ENCODE peak calls at places on chromosomes 1 and 21, in seven cellular contexts. P is cardiac muscle cell, C is endodermal cell, N is PC-3, L is AG04450, U is left ventricle myocardium inferior, B is transverse colon. E is an unnamed sample.

GRCh38 chr1:156898151-156898550 is 4.6 kb downstream of the PEAR1 start:
- DNase-seq in B (no peak), N (peak), U (peak), L (peak), P (no peak), C (peak), E (no peak)

GRCh38 chr1:117017648-117018047 is 16.1 kb downstream of the CD101 start:
- DNase-seq in P (no peak), U (peak), B (no peak), C (no peak), N (no peak), L (no peak), E (no peak)

GRCh38 chr1:87084247-87084836 is 169.9 kb downstream of the HS2ST1 start:
- DNase-seq in U (no peak), C (no peak), B (no peak), L (no peak), N (peak), P (peak), E (no peak)

GRCh38 chr1:182069028-182069466 is 7.5 kb upstream of the ZNF648 start:
- DNase-seq in L (no peak), P (peak), U (peak), C (peak), B (peak), N (peak), E (no peak)

GRCh38 chr1:170885551-170885950 is 49.8 kb upstream of the MROH9 start:
- DNase-seq in B (no peak), U (no peak), N (no peak), C (no peak), L (no peak), P (no peak), E (no peak)

GRCh38 chr1:114189398-114189797 is 35.7 kb upstream of the SYT6 start:
- DNase-seq in L (no peak), N (no peak), C (no peak), U (no peak), B (no peak), P (no peak), E (no peak)

GRCh38 chr1:224149733-224150132 is 33.3 kb upstream of the DEGS1 start:
- DNase-seq in U (no peak), N (peak), P (no peak), C (no peak), B (no peak), L (no peak), E (no peak)

GRCh38 chr1:29523531-29523930 is 287.2 kb downstream of the PTPRU start:
- DNase-seq in C (peak), N (no peak), P (no peak), B (no peak), L (no peak), U (no peak), E (peak)

GRCh38 chr1:156337052-156337887 is 822 bp downstream of the CCT3 start:
- DNase-seq in N (peak), L (no peak), P (no peak), C (no peak), U (no peak), B (no peak), E (no peak)

GRCh38 chr1:15350551-15351200 is 59.0 kb upstream of the EFHD2 start:
- DNase-seq in L (no peak), N (no peak), U (no peak), C (no peak), B (peak), P (no peak), E (no peak)

GRCh38 chr1:190154744-190155143 is 322.9 kb downstream of the BRINP3 start:
- DNase-seq in U (no peak), L (no peak), N (no peak), C (no peak), B (no peak), P (no peak), E (no peak)

GRCh38 chr1:221776495-221777413 is 34.9 kb upstream of the DUSP10 start:
- DNase-seq in U (no peak), C (no peak), P (no peak), B (no peak), L (no peak), N (no peak), E (no peak)

GRCh38 chr1:55476445-55477015 is 261.4 kb upstream of the USP24 start:
- DNase-seq in N (no peak), C (no peak), U (no peak), L (no peak), P (no peak), B (no peak), E (no peak)

GRCh38 chr1:31730336-31731048 is 26.7 kb upstream of the COL16A1 start:
- DNase-seq in L (no peak), C (no peak), B (no peak), P (no peak), N (no peak), U (no peak), E (no peak)

GRCh38 chr1:63817152-63817667 is 43.4 kb downstream of the ROR1 start:
- DNase-seq in U (no peak), P (peak), L (no peak), N (peak), C (no peak), B (no peak), E (no peak)

GRCh38 chr1:109279615-109280278 is 3.2 kb downstream of the PSRC1 start:
- DNase-seq in C (no peak), B (no peak), U (peak), P (no peak), L (no peak), N (no peak), E (peak)

GRCh38 chr1:34590211-34590623 is 164.6 kb upstream of the GJB5 start:
- DNase-seq in C (peak), U (no peak), N (peak), B (no peak), L (no peak), P (no peak), E (no peak)

GRCh38 chr21:31557956-31558838 is 101.3 kb upstream of the SOD1 start:
- DNase-seq in C (peak), P (no peak), U (no peak), L (no peak), B (peak), N (peak), E (no peak)

GRCh38 chr1:53470155-53470554 is 11.0 kb downstream of the DMRTB1 start:
- DNase-seq in U (peak), L (peak), N (no peak), C (peak), P (peak), B (peak), E (peak)

GRCh38 chr1:227357229-227358078 is 39.2 kb upstream of the CDC42BPA start:
- DNase-seq in N (peak), U (peak), P (peak), L (peak), B (peak), C (peak), E (peak)

GRCh38 chr1:240608707-240609106 is 3.2 kb downstream of the GREM2 start:
- DNase-seq in N (peak), B (peak), U (no peak), C (peak), L (no peak), P (peak), E (no peak)

GRCh38 chr1:86825294-86825693 is 88.6 kb downstream of the SELENOF start:
- DNase-seq in U (no peak), C (no peak), B (no peak), N (no peak), P (peak), L (no peak), E (no peak)

GRCh38 chr1:41381691-41382530 is 20.7 kb downstream of the FOXO6 start:
- DNase-seq in U (no peak), P (peak), N (peak), L (no peak), B (peak), C (peak), E (no peak)

GRCh38 chr1:101112051-101112770 is 86.6 kb upstream of the DPH5 start:
- DNase-seq in N (no peak), C (no peak), U (peak), P (no peak), B (peak), L (no peak), E (no peak)
- TF ChIP-seq CTCF in N (no peak), C (no peak), U (no peak), P (no peak), B (no peak), L (no peak), E (no peak)

DNA sequence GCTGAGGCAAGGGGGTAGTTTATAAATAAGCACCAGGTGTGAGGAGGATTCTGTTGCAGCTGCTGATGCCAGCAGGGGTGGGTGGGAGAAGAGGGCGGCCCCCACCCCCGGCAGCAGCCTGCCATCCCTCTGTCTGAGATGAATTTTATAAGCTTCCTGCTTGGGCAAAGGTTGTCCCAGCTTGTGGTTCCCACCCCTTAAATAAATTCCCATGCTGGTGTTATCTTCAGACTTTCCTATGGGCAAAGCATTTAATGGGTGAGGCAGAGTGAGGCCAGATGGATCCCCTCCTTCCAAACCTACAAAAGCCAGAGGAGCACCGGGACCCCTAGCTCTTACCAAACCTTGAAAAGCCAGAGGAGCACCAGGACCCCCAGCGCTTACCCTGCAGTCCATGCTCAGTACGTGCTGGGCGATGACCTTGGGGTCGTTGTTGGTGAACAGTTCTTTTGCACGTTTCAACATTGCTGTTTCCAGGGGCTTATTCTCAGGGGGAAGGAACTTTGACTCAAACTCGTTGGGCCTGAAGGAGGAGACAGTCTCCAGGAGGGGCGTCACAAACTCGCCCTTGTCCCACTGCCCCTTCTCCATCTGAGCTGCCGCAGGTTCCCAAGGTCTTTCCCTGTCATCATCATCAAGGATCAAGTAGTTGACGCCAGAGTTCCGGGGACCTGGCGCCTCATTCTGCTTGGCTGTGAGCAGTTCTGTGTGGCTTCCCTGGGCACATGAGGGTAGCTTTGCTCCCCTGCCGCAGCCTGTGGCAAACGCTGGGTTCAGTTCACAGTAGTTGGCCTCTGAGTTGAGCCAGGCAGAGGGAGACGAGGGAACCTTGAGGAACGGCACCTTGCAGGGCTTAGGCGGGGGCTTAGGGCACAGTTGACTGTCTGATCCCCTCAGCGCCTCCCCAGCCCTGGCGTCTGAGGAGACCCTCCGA is 99.5 kb downstream of the BCAR3 start:
- DNase-seq in B (peak), N (no peak), C (peak), L (no peak), U (no peak), P (no peak), E (no peak)
- H3K27ac ChIP-seq in B (peak), N (peak), C (no peak), L (peak), U (peak), P (no peak), E (no peak)

GRCh38 chr1:110525250-110525597 is 6.2 kb upstream of the KCNA10 start:
- DNase-seq in N (no peak), C (no peak), U (no peak), B (no peak), L (no peak), P (no peak), E (no peak)
- TF ChIP-seq CTCF in N (no peak), C (no peak), U (no peak), B (no peak), L (no peak), P (no peak), E (no peak)

DNA sequence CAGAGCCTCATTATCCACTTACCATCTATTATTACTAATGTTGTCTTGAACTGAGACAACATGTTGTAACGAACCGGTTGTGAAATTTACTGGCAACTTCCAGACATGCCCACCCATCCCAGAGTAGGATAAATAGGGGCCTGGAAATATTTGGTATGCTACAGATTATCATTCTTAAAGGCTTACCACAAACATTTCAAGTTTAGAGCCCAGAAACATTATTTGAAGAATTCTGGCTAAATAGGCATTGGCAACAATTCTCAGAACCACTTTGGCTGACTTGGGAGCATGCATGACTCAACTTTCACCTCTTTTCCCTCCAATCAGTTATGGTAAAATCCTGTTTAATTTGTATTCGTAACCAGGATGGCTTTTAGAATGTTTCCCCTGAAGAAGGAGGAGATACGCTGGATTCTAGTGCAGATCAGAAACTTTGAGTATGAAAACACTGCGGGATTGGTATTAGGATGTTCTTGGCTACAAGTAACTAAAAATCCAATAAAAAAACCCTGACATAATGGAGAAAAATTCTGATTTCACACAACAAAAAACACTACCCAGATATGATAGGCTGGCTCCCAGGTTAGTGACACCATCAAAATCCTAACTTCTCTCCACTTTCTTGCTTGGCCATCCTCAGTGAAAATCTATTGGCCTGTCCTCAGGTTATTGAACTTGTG is 130.0 kb upstream of the SLC44A3 start:
- DNase-seq in N (no peak), L (peak), P (no peak), C (peak), B (no peak), U (no peak), E (no peak)
- H3K27ac ChIP-seq in N (no peak), L (no peak), P (no peak), C (no peak), B (peak), U (peak), E (peak)

GRCh38 chr21:40115775-40116174 is 248.5 kb downstream of the PCP4 start:
- DNase-seq in N (no peak), P (no peak), C (no peak), U (no peak), B (no peak), L (no peak), E (no peak)

GRCh38 chr21:40117236-40117635 is 250.0 kb downstream of the PCP4 start:
- DNase-seq in L (no peak), P (no peak), B (no peak), U (no peak), C (no peak), N (no peak), E (no peak)

GRCh38 chr21:40118527-40118926 is 251.3 kb downstream of the PCP4 start:
- DNase-seq in N (peak), P (no peak), B (no peak), C (no peak), U (no peak), L (no peak), E (no peak)

GRCh38 chr21:40120944-40121575 is 253.8 kb downstream of the PCP4 start:
- DNase-seq in P (peak), B (no peak), U (no peak), L (no peak), N (peak), C (no peak), E (no peak)
- TF ChIP-seq CTCF in P (peak), B (peak), U (peak), L (peak), N (peak), C (peak), E (peak)

GRCh38 chr1:56491441-56491840 is 87.9 kb downstream of the PLPP3 start:
- DNase-seq in U (no peak), N (peak), L (no peak), B (no peak), P (no peak), C (no peak), E (no peak)
- H3K27ac ChIP-seq in U (peak), N (no peak), L (no peak), B (no peak), P (no peak), C (no peak), E (no peak)

DNA sequence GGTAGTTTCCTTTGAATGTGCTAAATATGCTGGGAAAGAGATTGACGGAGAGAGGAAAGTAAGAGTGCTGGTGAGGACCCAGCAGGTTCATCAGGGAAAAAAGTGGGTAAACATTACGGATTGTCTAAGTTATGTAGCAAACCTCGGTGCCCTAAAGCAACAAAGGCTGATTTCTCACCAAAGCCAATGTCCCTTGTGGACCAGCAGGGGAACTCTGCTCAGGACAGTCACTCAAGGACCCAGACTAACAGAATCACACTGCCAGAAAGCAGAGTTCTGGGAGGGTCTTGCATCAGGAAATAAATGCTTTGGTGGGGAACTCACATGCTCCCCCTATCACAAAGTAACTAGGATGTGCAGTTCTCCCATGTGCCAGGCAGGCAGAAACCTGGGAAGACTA is 1.7 kb upstream of the IKBKE start:
- DNase-seq in P (no peak), N (peak), U (no peak), C (no peak), L (no peak), B (no peak), E (no peak)
- TF ChIP-seq CTCF in P (no peak), N (peak), U (no peak), C (peak), L (no peak), B (no peak), E (no peak)

DNA sequence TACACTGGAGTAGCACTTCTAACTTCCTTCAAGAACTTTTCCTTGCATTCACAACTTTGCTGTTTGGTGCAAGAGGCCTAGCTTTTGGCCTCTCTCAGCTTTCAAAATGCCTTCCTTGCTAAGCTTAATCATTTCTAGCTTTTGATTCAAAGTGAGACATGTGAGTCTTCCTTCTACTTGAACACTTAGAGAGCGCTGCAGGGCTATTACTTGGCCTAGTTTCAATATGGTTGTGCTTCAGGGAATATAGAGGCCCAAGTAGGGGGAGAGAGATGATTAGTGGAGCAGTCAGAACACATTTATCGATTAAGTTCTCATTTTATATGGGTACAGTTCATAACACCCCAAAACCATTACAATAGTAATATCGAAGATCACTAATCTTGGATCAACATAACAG is 12.4 kb downstream of the ANGEL2 start:
- DNase-seq in B (no peak), P (no peak), N (no peak), C (no peak), U (no peak), L (no peak), E (no peak)
- H3K27ac ChIP-seq in B (no peak), P (no peak), N (no peak), C (no peak), U (no peak), L (no peak), E (no peak)

DNA sequence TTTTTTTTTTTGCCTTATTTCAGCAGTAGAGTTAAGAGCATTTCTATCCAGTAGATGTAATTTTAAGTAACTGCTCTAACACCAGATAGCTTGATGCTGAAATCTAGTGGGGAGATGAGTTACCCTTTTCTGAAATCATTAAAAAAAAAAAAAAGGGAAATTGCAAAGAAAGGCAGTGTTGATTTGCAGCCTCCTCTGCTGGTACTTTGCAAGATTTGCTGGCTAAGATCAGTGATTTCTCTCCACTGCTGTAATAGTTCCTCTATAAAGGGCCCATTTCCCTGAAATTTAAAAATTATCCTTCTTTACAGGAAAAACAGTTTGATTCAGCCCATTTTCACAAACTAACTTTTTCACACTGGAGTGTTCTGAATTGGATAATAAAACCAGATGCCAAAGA is 120.6 kb downstream of the PTBP2 start:
- DNase-seq in N (no peak), C (no peak), P (no peak), U (no peak), L (no peak), B (no peak), E (no peak)
- TF ChIP-seq CTCF in N (peak), C (peak), P (peak), U (no peak), L (peak), B (no peak), E (no peak)

DNA sequence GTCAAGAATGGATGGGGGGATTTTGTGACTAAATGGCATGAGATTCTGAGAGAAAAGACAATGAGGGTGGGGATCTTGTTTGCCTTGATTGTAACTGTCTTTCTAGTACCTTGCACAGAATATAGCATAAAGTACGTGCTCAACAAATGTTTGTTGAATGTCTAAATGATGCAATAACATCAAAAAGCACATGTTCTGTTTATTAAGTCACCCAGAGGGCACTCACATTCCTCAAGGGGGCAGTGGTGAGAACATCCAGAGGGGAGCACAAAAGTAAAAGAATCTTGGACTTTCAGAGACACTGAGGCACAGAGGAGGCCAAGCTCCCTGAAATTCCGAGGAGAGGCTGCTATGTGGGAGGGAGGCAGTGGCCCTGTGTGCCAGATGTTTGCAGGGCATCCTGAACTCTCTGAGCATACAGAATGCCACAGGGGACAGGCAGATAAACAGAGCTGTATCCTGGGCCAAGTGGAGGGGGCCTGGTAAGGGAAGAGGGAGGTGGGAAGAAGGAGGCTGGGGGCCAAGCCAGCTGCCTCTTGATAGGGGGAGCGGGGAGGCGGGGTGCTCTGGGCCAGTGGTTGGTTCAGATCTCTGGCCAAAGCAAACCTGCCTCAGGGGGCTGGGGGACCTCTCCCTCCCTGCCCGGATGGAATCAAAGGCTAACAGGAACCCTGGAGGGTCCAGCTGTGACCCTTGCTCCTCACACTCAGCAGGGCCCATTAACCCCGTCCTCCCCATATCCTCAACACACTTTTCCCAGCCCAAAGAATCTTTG is 6.5 kb upstream of the ATP1A2 start:
- DNase-seq in P (peak), U (no peak), C (peak), N (peak), B (no peak), L (no peak), E (no peak)
- H3K27ac ChIP-seq in P (no peak), U (peak), C (peak), N (no peak), B (no peak), L (no peak), E (no peak)